ENCODE peak calls at places on chromosomes 4 and X, in ten cellular contexts. One of them, this sample, is unnamed.
A peak's percentile ranks its signal among the peaks of the same experiment; 100 is the strongest.

GRCh38 chr4:40316333-40316781 is 18.8 kb upstream of the CHRNA9 start:
- DNase-seq in stomach: no peak
- DNase-seq in tibial nerve: no peak
- DNase-seq in HCT116: no peak
- DNase-seq in heart left ventricle: no peak
- DNase-seq in breast epithelium: no peak
- DNase-seq in esophagus muscularis mucosa: no peak
- DNase-seq in suprapubic skin: no peak
- DNase-seq in H54: no peak
- DNase-seq in GM12891: no peak
- DNase-seq in this sample: no peak

GRCh38 chrX:77527233-77528001 is 80.2 kb downstream of the FGF16 start:
- DNase-seq in suprapubic skin: no peak
- DNase-seq in HCT116: no peak
- DNase-seq in GM12891: no peak
- DNase-seq in stomach: no peak
- DNase-seq in tibial nerve: no peak
- DNase-seq in breast epithelium: no peak
- DNase-seq in H54: no peak
- DNase-seq in heart left ventricle: peak; percentile 56
- DNase-seq in esophagus muscularis mucosa: no peak
- DNase-seq in this sample: peak; percentile 90

GRCh38 chr4:127698789-127699200 is 31.4 kb upstream of the SLC25A31 start:
- DNase-seq in GM12891: peak; percentile 8
- DNase-seq in H54: peak; percentile 8
- DNase-seq in breast epithelium: no peak
- DNase-seq in suprapubic skin: no peak
- DNase-seq in HCT116: peak; percentile 81
- DNase-seq in heart left ventricle: no peak
- DNase-seq in esophagus muscularis mucosa: no peak
- DNase-seq in stomach: no peak
- DNase-seq in tibial nerve: no peak
- DNase-seq in this sample: no peak

GRCh38 chrX:12701625-12702024 is 89.6 kb upstream of the PRPS2 start:
- DNase-seq in GM12891: peak; percentile 15
- DNase-seq in heart left ventricle: peak; percentile 25
- DNase-seq in tibial nerve: peak; percentile 28
- DNase-seq in esophagus muscularis mucosa: no peak
- DNase-seq in suprapubic skin: no peak
- DNase-seq in H54: peak; percentile 13
- DNase-seq in stomach: peak; percentile 71
- DNase-seq in HCT116: peak; percentile 62
- DNase-seq in breast epithelium: no peak
- DNase-seq in this sample: peak; percentile 38

GRCh38 chrX:118603981-118604380 is 108.4 kb downstream of the DOCK11 start:
- DNase-seq in tibial nerve: peak; percentile 25
- DNase-seq in stomach: peak; percentile 36
- DNase-seq in suprapubic skin: no peak
- DNase-seq in HCT116: peak; percentile 46
- DNase-seq in GM12891: no peak
- DNase-seq in heart left ventricle: no peak
- DNase-seq in esophagus muscularis mucosa: peak; percentile 91
- DNase-seq in H54: peak; percentile 7
- DNase-seq in breast epithelium: peak; percentile 27
- DNase-seq in this sample: peak; percentile 58

GRCh38 chr4:119050501-119051090 is 85.0 kb upstream of the MYOZ2 start:
- DNase-seq in heart left ventricle: no peak
- DNase-seq in tibial nerve: no peak
- DNase-seq in stomach: no peak
- DNase-seq in suprapubic skin: no peak
- DNase-seq in breast epithelium: no peak
- DNase-seq in H54: no peak
- DNase-seq in HCT116: no peak
- DNase-seq in esophagus muscularis mucosa: no peak
- DNase-seq in GM12891: no peak
- DNase-seq in this sample: no peak

GRCh38 chr4:70943115-70943514 is 40.9 kb downstream of the MOB1B start:
- DNase-seq in GM12891: no peak
- DNase-seq in esophagus muscularis mucosa: no peak
- DNase-seq in HCT116: no peak
- DNase-seq in breast epithelium: no peak
- DNase-seq in heart left ventricle: no peak
- DNase-seq in H54: no peak
- DNase-seq in suprapubic skin: no peak
- DNase-seq in tibial nerve: no peak
- DNase-seq in stomach: no peak
- DNase-seq in this sample: no peak

GRCh38 chr4:144656857-144657256 is 10.9 kb downstream of the HHIP start:
- DNase-seq in H54: no peak
- DNase-seq in HCT116: no peak
- DNase-seq in suprapubic skin: no peak
- DNase-seq in GM12891: no peak
- DNase-seq in breast epithelium: no peak
- DNase-seq in stomach: no peak
- DNase-seq in tibial nerve: no peak
- DNase-seq in esophagus muscularis mucosa: no peak
- DNase-seq in heart left ventricle: no peak
- DNase-seq in this sample: no peak

GRCh38 chr4:960140-960735 is 13.1 kb downstream of the DGKQ start:
- DNase-seq in suprapubic skin: peak; percentile 77
- DNase-seq in breast epithelium: no peak
- DNase-seq in esophagus muscularis mucosa: no peak
- DNase-seq in heart left ventricle: no peak
- DNase-seq in HCT116: no peak
- DNase-seq in stomach: no peak
- DNase-seq in GM12891: no peak
- DNase-seq in H54: no peak
- DNase-seq in tibial nerve: no peak
- DNase-seq in this sample: no peak

GRCh38 chr4:960736-961650 is 12.4 kb downstream of the DGKQ start:
- DNase-seq in GM12891: no peak
- DNase-seq in H54: no peak
- DNase-seq in stomach: no peak
- DNase-seq in heart left ventricle: no peak
- DNase-seq in esophagus muscularis mucosa: no peak
- DNase-seq in suprapubic skin: peak; percentile 76
- DNase-seq in tibial nerve: no peak
- DNase-seq in HCT116: no peak
- DNase-seq in breast epithelium: no peak
- DNase-seq in this sample: no peak

GRCh38 chr4:958314-958665 is 15.1 kb downstream of the DGKQ start:
- DNase-seq in heart left ventricle: no peak
- DNase-seq in esophagus muscularis mucosa: no peak
- DNase-seq in tibial nerve: no peak
- DNase-seq in stomach: no peak
- DNase-seq in H54: no peak
- DNase-seq in suprapubic skin: no peak
- DNase-seq in breast epithelium: no peak
- DNase-seq in GM12891: no peak
- DNase-seq in HCT116: no peak
- DNase-seq in this sample: no peak

GRCh38 chr4:958836-959337 is 14.5 kb downstream of the DGKQ start:
- DNase-seq in heart left ventricle: no peak
- DNase-seq in GM12891: no peak
- DNase-seq in tibial nerve: no peak
- DNase-seq in breast epithelium: no peak
- DNase-seq in H54: no peak
- DNase-seq in stomach: no peak
- DNase-seq in HCT116: no peak
- DNase-seq in suprapubic skin: no peak
- DNase-seq in esophagus muscularis mucosa: no peak
- DNase-seq in this sample: no peak

DNA sequence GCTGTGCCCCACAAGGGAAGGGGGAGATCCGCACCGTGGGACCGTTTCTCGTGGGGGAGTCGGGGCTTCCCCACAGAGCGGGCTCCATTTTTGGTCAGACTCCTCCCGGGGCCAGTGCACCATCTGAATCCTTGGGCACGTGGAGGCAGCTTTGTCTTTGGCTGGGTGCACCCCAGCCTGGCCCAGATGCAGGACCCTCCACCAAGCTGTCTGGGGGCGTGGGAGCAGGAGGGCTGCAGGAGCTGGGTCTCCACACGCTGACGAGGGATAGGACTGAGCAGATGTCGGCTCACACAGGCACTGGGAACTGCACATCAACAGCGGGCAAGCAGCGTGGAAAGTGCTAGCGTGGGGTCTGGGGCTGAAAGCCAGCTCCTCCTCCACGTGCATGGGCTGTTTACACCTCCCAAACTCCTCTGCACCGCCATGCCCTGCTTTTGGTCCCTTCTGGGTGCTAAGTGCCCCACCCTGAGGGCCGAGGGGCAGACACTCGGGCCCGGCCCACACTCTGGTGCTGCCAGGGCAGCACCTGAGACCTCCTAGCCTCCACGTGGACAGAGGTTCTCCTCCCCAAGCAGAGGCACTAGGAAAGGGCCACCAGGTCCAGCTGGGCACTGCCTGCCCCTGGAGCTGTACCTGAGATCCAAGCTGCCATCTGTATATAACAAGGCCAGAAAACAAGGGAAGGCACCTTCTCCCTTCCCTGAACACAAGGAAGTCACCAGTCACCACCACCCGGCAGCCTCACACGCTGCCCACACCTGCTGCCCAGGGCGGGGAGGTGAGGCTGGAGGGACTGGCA is 13.8 kb downstream of the DGKQ start:
- DNase-seq in suprapubic skin: peak; percentile 73
- DNase-seq in HCT116: no peak
- DNase-seq in stomach: no peak
- DNase-seq in breast epithelium: no peak
- DNase-seq in GM12891: no peak
- DNase-seq in heart left ventricle: no peak
- DNase-seq in H54: no peak
- DNase-seq in esophagus muscularis mucosa: no peak
- DNase-seq in tibial nerve: no peak
- DNase-seq in this sample: no peak
- TF ChIP-seq POLR2A in suprapubic skin: no peak
- TF ChIP-seq POLR2A in HCT116: no peak
- TF ChIP-seq POLR2A in stomach: no peak
- TF ChIP-seq POLR2A in breast epithelium: no peak
- TF ChIP-seq POLR2A in GM12891: no peak
- TF ChIP-seq POLR2A in heart left ventricle: no peak
- TF ChIP-seq POLR2A in H54: no peak
- TF ChIP-seq POLR2A in esophagus muscularis mucosa: no peak
- TF ChIP-seq POLR2A in tibial nerve: no peak
- TF ChIP-seq POLR2A in this sample: no peak

DNA sequence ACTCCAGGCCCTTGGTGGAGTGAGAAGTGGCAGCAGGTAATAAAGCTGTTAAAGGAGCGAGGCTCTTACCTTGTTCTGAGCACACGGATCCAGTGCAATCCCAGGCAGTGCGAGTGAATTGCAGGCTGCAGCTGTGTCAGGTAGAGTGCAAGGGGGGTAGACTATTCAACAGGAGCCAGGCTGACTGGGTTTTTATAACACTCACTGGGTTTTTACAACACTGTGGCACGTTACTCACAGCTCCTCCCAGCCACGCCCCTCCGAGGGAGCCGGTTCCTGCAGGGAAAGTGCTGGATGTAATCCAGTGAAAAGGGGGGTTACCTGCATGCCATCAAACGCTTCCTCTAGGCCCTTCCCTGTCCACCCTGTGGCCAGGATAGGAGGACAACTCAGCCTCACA is 358 bp downstream of the FGFBP1 start:
- DNase-seq in breast epithelium: no peak
- DNase-seq in stomach: peak; percentile 34
- DNase-seq in heart left ventricle: no peak
- DNase-seq in HCT116: peak; percentile 34
- DNase-seq in suprapubic skin: no peak
- DNase-seq in tibial nerve: no peak
- DNase-seq in GM12891: no peak
- DNase-seq in H54: no peak
- DNase-seq in esophagus muscularis mucosa: no peak
- DNase-seq in this sample: no peak
- TF ChIP-seq POLR2A in breast epithelium: no peak
- TF ChIP-seq POLR2A in stomach: no peak
- TF ChIP-seq POLR2A in heart left ventricle: no peak
- TF ChIP-seq POLR2A in HCT116: no peak
- TF ChIP-seq POLR2A in suprapubic skin: no peak
- TF ChIP-seq POLR2A in tibial nerve: no peak
- TF ChIP-seq POLR2A in GM12891: no peak
- TF ChIP-seq POLR2A in H54: no peak
- TF ChIP-seq POLR2A in esophagus muscularis mucosa: no peak
- TF ChIP-seq POLR2A in this sample: no peak

GRCh38 chr4:25161599-25161960 is 1.3 kb upstream of the SEPSECS start:
- DNase-seq in H54: no peak
- DNase-seq in breast epithelium: no peak
- DNase-seq in suprapubic skin: no peak
- DNase-seq in GM12891: no peak
- DNase-seq in stomach: no peak
- DNase-seq in heart left ventricle: no peak
- DNase-seq in esophagus muscularis mucosa: no peak
- DNase-seq in tibial nerve: no peak
- DNase-seq in HCT116: no peak
- DNase-seq in this sample: peak; percentile 49

GRCh38 chr4:25158817-25159216 is 1.4 kb downstream of the SEPSECS start:
- DNase-seq in heart left ventricle: no peak
- DNase-seq in breast epithelium: no peak
- DNase-seq in stomach: no peak
- DNase-seq in tibial nerve: no peak
- DNase-seq in suprapubic skin: no peak
- DNase-seq in GM12891: no peak
- DNase-seq in esophagus muscularis mucosa: no peak
- DNase-seq in H54: no peak
- DNase-seq in HCT116: no peak
- DNase-seq in this sample: no peak

GRCh38 chr4:25159837-25160713 is at the start of gene SEPSECS:
- DNase-seq in tibial nerve: peak; percentile 93
- DNase-seq in GM12891: peak; percentile 54
- DNase-seq in breast epithelium: peak; percentile 95
- DNase-seq in stomach: peak; percentile 99
- DNase-seq in heart left ventricle: peak; percentile 99
- DNase-seq in H54: peak; percentile 49
- DNase-seq in suprapubic skin: peak; percentile 99
- DNase-seq in esophagus muscularis mucosa: peak; percentile 99
- DNase-seq in HCT116: peak; percentile 96
- DNase-seq in this sample: peak; percentile 99

GRCh38 chr4:25162566-25162965 is 2.3 kb upstream of the SEPSECS start:
- DNase-seq in breast epithelium: no peak
- DNase-seq in suprapubic skin: no peak
- DNase-seq in tibial nerve: no peak
- DNase-seq in stomach: no peak
- DNase-seq in HCT116: no peak
- DNase-seq in esophagus muscularis mucosa: no peak
- DNase-seq in H54: no peak
- DNase-seq in GM12891: no peak
- DNase-seq in heart left ventricle: no peak
- DNase-seq in this sample: no peak

DNA sequence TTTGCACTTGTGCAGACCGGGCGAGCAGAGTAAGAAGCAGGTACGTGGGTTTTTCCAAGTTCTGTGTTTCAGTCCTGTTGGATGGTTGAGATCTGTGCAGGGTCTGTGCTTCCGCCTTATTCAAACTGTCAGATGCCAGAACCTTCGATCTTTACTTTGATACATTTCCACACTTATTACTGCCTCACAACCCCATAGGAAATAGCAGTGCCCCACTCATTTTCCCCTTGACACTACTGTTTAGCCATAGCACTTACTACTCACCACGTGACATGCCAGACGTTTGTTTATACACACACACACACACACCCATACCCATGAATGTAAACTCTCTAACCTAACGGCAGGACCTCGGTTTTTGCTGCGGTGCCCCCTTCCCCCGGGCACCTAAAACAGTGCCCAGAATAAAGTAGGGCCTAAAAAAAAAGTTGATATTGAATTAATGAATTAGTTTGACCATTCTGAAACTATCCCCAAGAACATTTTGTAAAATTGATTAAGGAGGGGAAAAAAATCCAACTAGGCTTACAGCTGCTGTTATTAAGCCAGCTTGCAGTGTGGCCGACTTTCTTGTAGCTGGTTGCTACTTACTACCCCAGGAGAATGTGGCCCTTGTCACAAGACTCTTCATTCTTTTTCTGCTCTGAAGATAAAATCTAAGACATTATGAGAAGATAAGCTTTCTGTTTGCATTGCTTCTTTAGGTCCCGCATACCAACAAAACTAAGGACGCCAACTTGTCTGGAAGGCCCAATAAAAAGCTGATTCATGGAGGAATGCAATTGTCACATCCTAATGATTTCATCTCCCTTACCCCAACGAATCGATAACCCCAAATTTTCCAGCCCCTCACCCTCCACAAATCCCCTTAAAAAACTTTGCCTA is 707 bp upstream of the SEPSECS start:
- DNase-seq in stomach: no peak
- DNase-seq in breast epithelium: no peak
- DNase-seq in tibial nerve: peak; percentile 15
- DNase-seq in heart left ventricle: no peak
- DNase-seq in GM12891: no peak
- DNase-seq in H54: no peak
- DNase-seq in esophagus muscularis mucosa: no peak
- DNase-seq in HCT116: no peak
- DNase-seq in suprapubic skin: no peak
- DNase-seq in this sample: peak; percentile 67
- TF ChIP-seq POLR2A in stomach: peak; percentile 56
- TF ChIP-seq POLR2A in breast epithelium: no peak
- TF ChIP-seq POLR2A in tibial nerve: no peak
- TF ChIP-seq POLR2A in heart left ventricle: peak; percentile 58
- TF ChIP-seq POLR2A in GM12891: peak; percentile 7
- TF ChIP-seq POLR2A in H54: no peak
- TF ChIP-seq POLR2A in esophagus muscularis mucosa: no peak
- TF ChIP-seq POLR2A in HCT116: peak; percentile 86
- TF ChIP-seq POLR2A in suprapubic skin: no peak
- TF ChIP-seq POLR2A in this sample: peak; percentile 88

DNA sequence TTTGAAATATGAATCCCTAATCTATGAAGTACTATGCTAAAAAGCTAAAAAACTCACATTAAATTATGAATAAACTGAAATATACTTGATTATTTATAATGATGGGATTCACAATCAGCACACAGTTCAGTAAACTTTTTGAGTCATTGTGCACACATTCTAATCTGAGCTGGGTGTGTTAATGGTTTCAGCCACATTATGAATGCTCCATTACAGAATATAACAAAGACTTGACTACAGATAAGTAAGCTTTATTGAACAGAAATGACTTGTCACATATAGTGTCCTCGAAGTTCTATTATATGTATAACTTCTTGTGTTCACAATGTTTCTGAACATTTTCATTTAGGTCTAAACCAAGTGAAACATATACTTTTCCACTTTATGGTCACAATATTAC is 1649.9 kb upstream of the IGFBP7 start:
- DNase-seq in H54: no peak
- DNase-seq in suprapubic skin: no peak
- DNase-seq in tibial nerve: no peak
- DNase-seq in heart left ventricle: no peak
- DNase-seq in esophagus muscularis mucosa: no peak
- DNase-seq in stomach: no peak
- DNase-seq in HCT116: no peak
- DNase-seq in breast epithelium: no peak
- DNase-seq in GM12891: no peak
- DNase-seq in this sample: no peak
- TF ChIP-seq POLR2A in H54: no peak
- TF ChIP-seq POLR2A in suprapubic skin: no peak
- TF ChIP-seq POLR2A in tibial nerve: no peak
- TF ChIP-seq POLR2A in heart left ventricle: no peak
- TF ChIP-seq POLR2A in esophagus muscularis mucosa: no peak
- TF ChIP-seq POLR2A in stomach: no peak
- TF ChIP-seq POLR2A in HCT116: no peak
- TF ChIP-seq POLR2A in breast epithelium: no peak
- TF ChIP-seq POLR2A in GM12891: no peak
- TF ChIP-seq POLR2A in this sample: no peak

This sample was measured in erythroblast.